ENCODE peak calls at places on chromosomes 2 and 18, in six cellular contexts. One of them, this sample, is unnamed.

GRCh38 chr18:55088000-55088401 is 128.7 kb upstream of the CCDC68 start:
- DNase-seq in dorsolateral prefrontal cortex: no peak
- DNase-seq in NB4: no peak
- DNase-seq in choroid plexus epithelial cell: no peak
- DNase-seq in tibial artery: no peak
- DNase-seq in PC-3: peak
- DNase-seq in this sample: no peak

GRCh38 chr2:120305296-120305695 is 40.6 kb upstream of the INHBB start:
- DNase-seq in choroid plexus epithelial cell: peak
- DNase-seq in dorsolateral prefrontal cortex: no peak
- DNase-seq in tibial artery: no peak
- DNase-seq in NB4: peak
- DNase-seq in PC-3: peak
- DNase-seq in this sample: no peak

GRCh38 chr2:28268386-28268785 is 124.3 kb upstream of the FOSL2 start:
- DNase-seq in NB4: no peak
- DNase-seq in choroid plexus epithelial cell: peak
- DNase-seq in tibial artery: no peak
- DNase-seq in dorsolateral prefrontal cortex: no peak
- DNase-seq in PC-3: no peak
- DNase-seq in this sample: no peak

GRCh38 chr18:3008546-3008945 is 4.4 kb downstream of the LPIN2 start:
- DNase-seq in choroid plexus epithelial cell: peak
- DNase-seq in NB4: no peak
- DNase-seq in PC-3: peak
- DNase-seq in dorsolateral prefrontal cortex: no peak
- DNase-seq in tibial artery: no peak
- DNase-seq in this sample: no peak

GRCh38 chr2:240392084-240392947 is 43.1 kb upstream of the GPC1 start:
- DNase-seq in PC-3: no peak
- DNase-seq in NB4: no peak
- DNase-seq in choroid plexus epithelial cell: peak
- DNase-seq in dorsolateral prefrontal cortex: no peak
- DNase-seq in tibial artery: peak
- DNase-seq in this sample: peak

GRCh38 chr2:766255-766654 is 89.0 kb upstream of the TMEM18 start:
- DNase-seq in tibial artery: no peak
- DNase-seq in choroid plexus epithelial cell: no peak
- DNase-seq in PC-3: no peak
- DNase-seq in NB4: no peak
- DNase-seq in dorsolateral prefrontal cortex: no peak
- DNase-seq in this sample: no peak

GRCh38 chr2:240530181-240530580 is 27.6 kb downstream of the ANKMY1 start:
- DNase-seq in tibial artery: no peak
- DNase-seq in dorsolateral prefrontal cortex: no peak
- DNase-seq in NB4: no peak
- DNase-seq in PC-3: no peak
- DNase-seq in choroid plexus epithelial cell: no peak
- DNase-seq in this sample: no peak

GRCh38 chr2:167147254-167147941 is 259.1 kb downstream of the XIRP2 start:
- DNase-seq in choroid plexus epithelial cell: no peak
- DNase-seq in dorsolateral prefrontal cortex: no peak
- DNase-seq in tibial artery: no peak
- DNase-seq in NB4: no peak
- DNase-seq in PC-3: no peak
- DNase-seq in this sample: no peak

GRCh38 chr2:23564618-23564967 is 179.6 kb downstream of the KLHL29 start:
- DNase-seq in dorsolateral prefrontal cortex: no peak
- DNase-seq in PC-3: no peak
- DNase-seq in tibial artery: peak
- DNase-seq in choroid plexus epithelial cell: no peak
- DNase-seq in NB4: no peak
- DNase-seq in this sample: no peak

GRCh38 chr2:28449489-28450395 is 46.1 kb upstream of the PLB1 start:
- DNase-seq in choroid plexus epithelial cell: peak
- DNase-seq in PC-3: peak
- DNase-seq in dorsolateral prefrontal cortex: no peak
- DNase-seq in NB4: peak
- DNase-seq in tibial artery: no peak
- DNase-seq in this sample: no peak

GRCh38 chr2:128258218-128258617 is 60.5 kb downstream of the HS6ST1 start:
- DNase-seq in dorsolateral prefrontal cortex: no peak
- DNase-seq in choroid plexus epithelial cell: no peak
- DNase-seq in tibial artery: no peak
- DNase-seq in NB4: no peak
- DNase-seq in PC-3: no peak
- DNase-seq in this sample: no peak

GRCh38 chr2:12762976-12763375 is 46.2 kb downstream of the TRIB2 start:
- DNase-seq in PC-3: no peak
- DNase-seq in dorsolateral prefrontal cortex: peak
- DNase-seq in NB4: no peak
- DNase-seq in tibial artery: no peak
- DNase-seq in choroid plexus epithelial cell: no peak
- DNase-seq in this sample: no peak

GRCh38 chr2:239532859-239533258 is 132.0 kb upstream of the HDAC4 start:
- DNase-seq in choroid plexus epithelial cell: no peak
- DNase-seq in NB4: no peak
- DNase-seq in tibial artery: no peak
- DNase-seq in dorsolateral prefrontal cortex: no peak
- DNase-seq in PC-3: no peak
- DNase-seq in this sample: no peak

GRCh38 chr2:235300368-235301201 is 193.3 kb upstream of the AGAP1 start:
- DNase-seq in NB4: no peak
- DNase-seq in choroid plexus epithelial cell: peak
- DNase-seq in dorsolateral prefrontal cortex: no peak
- DNase-seq in PC-3: no peak
- DNase-seq in tibial artery: no peak
- DNase-seq in this sample: no peak

GRCh38 chr2:85584354-85584856 is at the start of gene VAMP5:
- DNase-seq in choroid plexus epithelial cell: no peak
- DNase-seq in PC-3: no peak
- DNase-seq in NB4: no peak
- DNase-seq in dorsolateral prefrontal cortex: no peak
- DNase-seq in tibial artery: no peak
- DNase-seq in this sample: peak

GRCh38 chr2:26901326-26902183 is 53.6 kb downstream of the DPYSL5 start:
- DNase-seq in PC-3: no peak
- DNase-seq in dorsolateral prefrontal cortex: peak
- DNase-seq in choroid plexus epithelial cell: peak
- DNase-seq in tibial artery: no peak
- DNase-seq in NB4: no peak
- DNase-seq in this sample: no peak

GRCh38 chr2:109213646-109214417 is 84.8 kb downstream of the SH3RF3 start:
- DNase-seq in dorsolateral prefrontal cortex: no peak
- DNase-seq in NB4: peak
- DNase-seq in PC-3: peak
- DNase-seq in tibial artery: no peak
- DNase-seq in choroid plexus epithelial cell: peak
- DNase-seq in this sample: peak
- H3K4me3 ChIP-seq in dorsolateral prefrontal cortex: no peak
- H3K4me3 ChIP-seq in NB4: no peak
- H3K4me3 ChIP-seq in PC-3: no peak
- H3K4me3 ChIP-seq in tibial artery: no peak
- H3K4me3 ChIP-seq in choroid plexus epithelial cell: no peak
- H3K4me3 ChIP-seq in this sample: peak

GRCh38 chr2:95297639-95298395 is 670 bp downstream of the KCNIP3 start:
- DNase-seq in dorsolateral prefrontal cortex: no peak
- DNase-seq in NB4: no peak
- DNase-seq in tibial artery: no peak
- DNase-seq in PC-3: no peak
- DNase-seq in choroid plexus epithelial cell: no peak
- DNase-seq in this sample: no peak
- H3K4me3 ChIP-seq in dorsolateral prefrontal cortex: peak
- H3K4me3 ChIP-seq in NB4: no peak
- H3K4me3 ChIP-seq in tibial artery: no peak
- H3K4me3 ChIP-seq in PC-3: peak
- H3K4me3 ChIP-seq in choroid plexus epithelial cell: no peak
- H3K4me3 ChIP-seq in this sample: no peak

GRCh38 chr18:39801848-39802247 is 2153.2 kb upstream of the PIK3C3 start:
- DNase-seq in tibial artery: no peak
- DNase-seq in choroid plexus epithelial cell: no peak
- DNase-seq in PC-3: no peak
- DNase-seq in NB4: no peak
- DNase-seq in dorsolateral prefrontal cortex: no peak
- DNase-seq in this sample: no peak

GRCh38 chr18:39795350-39795749 is 2159.7 kb upstream of the PIK3C3 start:
- DNase-seq in PC-3: no peak
- DNase-seq in dorsolateral prefrontal cortex: no peak
- DNase-seq in NB4: no peak
- DNase-seq in choroid plexus epithelial cell: no peak
- DNase-seq in tibial artery: no peak
- DNase-seq in this sample: no peak

GRCh38 chr18:39796413-39796812 is 2158.6 kb upstream of the PIK3C3 start:
- DNase-seq in dorsolateral prefrontal cortex: no peak
- DNase-seq in PC-3: no peak
- DNase-seq in tibial artery: no peak
- DNase-seq in NB4: no peak
- DNase-seq in choroid plexus epithelial cell: peak
- DNase-seq in this sample: no peak

GRCh38 chr18:39801010-39801409 is 2154.0 kb upstream of the PIK3C3 start:
- DNase-seq in choroid plexus epithelial cell: no peak
- DNase-seq in PC-3: no peak
- DNase-seq in NB4: no peak
- DNase-seq in dorsolateral prefrontal cortex: no peak
- DNase-seq in tibial artery: no peak
- DNase-seq in this sample: no peak

DNA sequence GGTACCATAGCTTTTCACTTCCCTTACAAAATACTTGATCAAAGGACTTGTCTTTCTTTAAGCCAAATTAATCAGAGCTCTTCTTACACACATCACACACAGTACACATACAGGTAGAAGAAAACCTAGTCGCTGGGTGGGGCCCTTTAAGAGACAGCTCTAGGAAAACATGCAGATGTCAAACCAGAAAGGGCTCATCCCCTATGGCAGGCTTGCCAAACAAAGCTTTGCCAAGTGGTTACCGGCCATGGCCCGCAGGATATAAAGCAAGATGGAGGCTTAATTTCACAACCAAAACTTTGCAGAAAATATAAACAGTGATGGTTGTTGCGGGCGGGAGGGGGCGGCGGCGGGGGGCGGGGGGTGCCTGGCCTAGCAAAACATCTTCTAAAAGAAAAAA is 2156.0 kb upstream of the PIK3C3 start:
- DNase-seq in choroid plexus epithelial cell: peak
- DNase-seq in PC-3: peak
- DNase-seq in tibial artery: no peak
- DNase-seq in NB4: no peak
- DNase-seq in dorsolateral prefrontal cortex: no peak
- DNase-seq in this sample: no peak
- H3K4me3 ChIP-seq in choroid plexus epithelial cell: peak
- H3K4me3 ChIP-seq in PC-3: peak
- H3K4me3 ChIP-seq in tibial artery: no peak
- H3K4me3 ChIP-seq in NB4: no peak
- H3K4me3 ChIP-seq in dorsolateral prefrontal cortex: no peak
- H3K4me3 ChIP-seq in this sample: no peak

GRCh38 chr2:40844353-40845277 is 392.7 kb upstream of the SLC8A1 start:
- DNase-seq in choroid plexus epithelial cell: peak
- DNase-seq in dorsolateral prefrontal cortex: no peak
- DNase-seq in NB4: peak
- DNase-seq in tibial artery: no peak
- DNase-seq in PC-3: peak
- DNase-seq in this sample: peak
- H3K4me3 ChIP-seq in choroid plexus epithelial cell: no peak
- H3K4me3 ChIP-seq in dorsolateral prefrontal cortex: no peak
- H3K4me3 ChIP-seq in NB4: no peak
- H3K4me3 ChIP-seq in tibial artery: no peak
- H3K4me3 ChIP-seq in PC-3: peak
- H3K4me3 ChIP-seq in this sample: no peak

DNA sequence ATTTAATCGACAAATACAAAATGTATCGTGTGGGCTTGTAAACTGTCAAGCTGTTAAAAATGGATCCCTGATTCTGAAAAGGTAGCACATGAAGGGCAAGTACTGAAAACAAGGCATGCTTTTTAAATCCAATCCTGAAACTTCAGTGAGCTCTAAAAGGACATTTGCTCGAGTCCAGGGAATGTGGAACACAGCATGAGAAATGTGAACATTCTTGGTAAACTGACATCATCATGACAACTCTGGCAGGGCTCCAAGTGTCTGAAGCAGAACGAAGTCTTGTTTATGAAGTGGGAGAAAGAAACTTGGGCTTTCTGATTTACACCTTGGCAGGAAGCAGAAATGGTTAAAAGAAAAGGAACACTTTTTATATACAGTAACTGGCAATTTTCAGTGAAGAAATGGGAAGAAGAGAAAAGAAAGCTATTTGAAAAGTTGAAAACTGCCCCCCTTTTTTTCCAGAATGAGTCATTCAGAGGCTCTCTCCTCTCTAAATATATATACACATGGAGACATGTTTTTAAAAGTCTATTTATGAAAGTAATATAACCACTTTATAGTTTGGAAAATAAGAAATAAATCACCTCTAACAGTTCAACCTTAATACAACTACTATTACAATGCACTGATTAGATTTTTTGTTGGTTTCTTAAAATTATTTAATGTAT is 120.8 kb downstream of the GAREM1 start:
- DNase-seq in NB4: no peak
- DNase-seq in dorsolateral prefrontal cortex: peak
- DNase-seq in tibial artery: peak
- DNase-seq in choroid plexus epithelial cell: peak
- DNase-seq in PC-3: peak
- DNase-seq in this sample: no peak
- H3K4me3 ChIP-seq in NB4: no peak
- H3K4me3 ChIP-seq in dorsolateral prefrontal cortex: no peak
- H3K4me3 ChIP-seq in tibial artery: peak
- H3K4me3 ChIP-seq in choroid plexus epithelial cell: peak
- H3K4me3 ChIP-seq in PC-3: peak
- H3K4me3 ChIP-seq in this sample: no peak

DNA sequence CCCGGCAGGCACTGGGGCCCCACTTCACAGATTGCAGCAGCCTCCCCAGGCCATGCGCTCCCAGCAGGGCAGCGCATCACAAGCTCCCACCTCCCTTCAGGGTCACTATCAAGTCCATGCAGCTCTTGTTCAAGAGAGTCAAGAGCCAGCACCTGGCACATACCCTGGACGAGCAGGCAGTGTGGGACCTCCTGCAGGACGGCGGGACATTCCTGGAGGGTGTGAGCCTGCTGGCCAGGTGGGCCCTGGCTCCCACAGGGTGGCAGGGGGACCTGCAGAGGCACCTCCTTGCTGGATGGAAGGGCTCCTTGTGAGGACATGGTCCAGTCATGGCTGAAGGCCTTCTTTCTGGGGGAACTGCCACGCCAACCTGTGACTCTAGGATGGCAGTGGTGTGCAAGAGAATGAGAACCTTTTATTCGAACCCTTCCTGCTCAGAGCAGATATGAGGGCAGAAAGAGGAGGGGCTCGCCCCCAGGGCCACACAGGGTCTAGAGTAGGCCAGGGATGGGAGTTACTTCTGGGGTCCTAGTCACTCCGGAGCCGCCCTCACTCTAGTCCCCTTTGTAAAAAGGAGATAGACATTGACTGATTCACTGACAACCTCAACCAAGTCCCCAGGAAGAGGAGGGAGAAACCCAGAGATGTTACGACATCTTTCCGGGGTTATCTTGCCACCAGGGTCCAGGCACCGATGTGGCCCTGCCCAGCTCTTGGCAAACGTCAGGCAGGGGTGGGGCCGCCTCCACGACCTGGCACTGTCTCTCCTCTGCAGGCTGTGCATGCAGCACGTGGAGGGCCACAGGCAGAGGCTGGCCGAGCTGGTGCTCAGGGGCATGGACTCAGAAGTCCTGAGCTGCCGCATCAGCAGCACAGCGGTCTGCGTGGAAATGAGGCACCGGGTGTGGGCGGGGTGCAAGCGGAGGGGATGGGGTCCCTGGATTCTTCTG is 31.3 kb downstream of the HJURP start:
- DNase-seq in PC-3: no peak
- DNase-seq in choroid plexus epithelial cell: no peak
- DNase-seq in dorsolateral prefrontal cortex: no peak
- DNase-seq in tibial artery: peak
- DNase-seq in NB4: peak
- DNase-seq in this sample: no peak
- H3K4me3 ChIP-seq in PC-3: no peak
- H3K4me3 ChIP-seq in choroid plexus epithelial cell: no peak
- H3K4me3 ChIP-seq in dorsolateral prefrontal cortex: no peak
- H3K4me3 ChIP-seq in tibial artery: no peak
- H3K4me3 ChIP-seq in NB4: no peak
- H3K4me3 ChIP-seq in this sample: no peak

This sample was measured in CD4-positive, CD25-positive, alpha-beta regulatory T cell.